ENCODE peak calls at places on chromosomes 11 and 22, in four cellular contexts. G is activated naive CD8-positive, alpha-beta T cell treated with anti-CD3 and anti-CD28 coated beads, Interleukin-2, amount 50 U/mL, for 24 hours; Z is ureter; S is kidney tubule cell. W is an unnamed sample.

GRCh38 chr11:100963375-100963774 is 166.2 kb downstream of the PGR start:
- DNase-seq in Z (no peak), G (no peak), S (no peak), W (no peak)

GRCh38 chr11:126990716-126991480 is 9.7 kb downstream of the KIRREL3 start:
- DNase-seq in Z (no peak), S (peak; percentile 76), G (no peak), W (no peak)

GRCh38 chr11:20360650-20361049 is 2.9 kb upstream of the HTATIP2 start:
- DNase-seq in S (peak; percentile 77), G (peak; percentile 27), Z (no peak), W (peak; percentile 48)

GRCh38 chr11:1192741-1193325 is 30.0 kb upstream of the MUC5B start:
- DNase-seq in G (no peak), Z (no peak), S (no peak), W (no peak)

GRCh38 chr11:118998388-118998717 is 415 bp downstream of the CENATAC start:
- DNase-seq in G (no peak), Z (no peak), S (no peak), W (no peak)

GRCh38 chr11:7889985-7890384 is 41.1 kb downstream of the OR10A6 start:
- DNase-seq in S (no peak), G (no peak), Z (no peak), W (no peak)

GRCh38 chr11:118892515-118892914 is 8.8 kb downstream of the CXCR5 start:
- DNase-seq in G (no peak), S (no peak), Z (no peak), W (no peak)

GRCh38 chr11:74460481-74461154 is 6.7 kb downstream of the KCNE3 start:
- DNase-seq in S (peak; percentile 48), Z (no peak), G (no peak), W (no peak)

GRCh38 chr11:34185926-34186841 is 80.8 kb downstream of the NAT10 start:
- DNase-seq in Z (no peak), S (no peak), G (no peak), W (no peak)

GRCh38 chr11:34149274-34149673 is 43.8 kb downstream of the NAT10 start:
- DNase-seq in G (no peak), Z (no peak), S (no peak), W (no peak)

GRCh38 chr11:117923773-117924172 is 5.4 kb downstream of the TMPRSS13 start:
- DNase-seq in G (no peak), S (no peak), Z (no peak), W (no peak)

GRCh38 chr11:31450841-31451240 is 58.6 kb downstream of the IMMP1L start:
- DNase-seq in G (no peak), Z (no peak), S (no peak), W (no peak)

GRCh38 chr11:128180446-128181089 is 406.8 kb downstream of the ETS1 start:
- DNase-seq in G (no peak), Z (no peak), S (peak; percentile 85), W (no peak)

GRCh38 chr11:122882809-122883681 is 486 bp downstream of the JHY start:
- DNase-seq in Z (peak; percentile 56), S (peak; percentile 76), G (peak; percentile 61), W (peak; percentile 95)

GRCh38 chr22:49582171-49582570 is 245.5 kb downstream of the BRD1 start:
- DNase-seq in G (no peak), S (no peak), Z (no peak), W (no peak)

GRCh38 chr11:44308923-44309482 is 936 bp downstream of the ALX4 start:
- DNase-seq in Z (no peak), S (no peak), G (no peak), W (peak; percentile 66)

GRCh38 chr11:29916040-29916439 is 100.8 kb downstream of the KCNA4 start:
- DNase-seq in Z (no peak), S (no peak), G (no peak), W (no peak)

GRCh38 chr11:71580057-71581003 is 2.3 kb downstream of the KRTAP5-11 start:
- DNase-seq in S (peak; percentile 79), G (peak; percentile 29), Z (peak; percentile 61), W (no peak)

GRCh38 chr11:70912226-70912840 is 340.0 kb downstream of the SHANK2 start:
- DNase-seq in G (no peak), Z (no peak), S (peak; percentile 89), W (no peak)

GRCh38 chr11:3194016-3194816 is 24.4 kb downstream of the MRGPRG start:
- DNase-seq in G (no peak), S (no peak), Z (no peak), W (no peak)

GRCh38 chr22:40250608-40251007 is 72.9 kb downstream of the TNRC6B start:
- DNase-seq in G (no peak), S (no peak), Z (no peak), W (no peak)

GRCh38 chr22:48448821-48449220 is 1378.9 kb downstream of the BRD1 start:
- DNase-seq in Z (no peak), G (no peak), S (no peak), W (peak; percentile 2)

GRCh38 chr11:114496915-114497314 is 57.6 kb downstream of the REXO2 start:
- DNase-seq in G (no peak), S (no peak), Z (no peak), W (no peak)

GRCh38 chr22:20258584-20259335 is 9.4 kb downstream of the RTN4R start:
- DNase-seq in S (no peak), G (peak; percentile 41), Z (no peak), W (no peak)

GRCh38 chr11:19077965-19078364 is 17.4 kb upstream of the MRGPRX2 start:
- DNase-seq in Z (no peak), G (no peak), S (no peak), W (no peak)

GRCh38 chr11:12506502-12506921 is 129.1 kb downstream of the PARVA start:
- DNase-seq in S (no peak), Z (no peak), G (no peak), W (no peak)

GRCh38 chr11:2995091-2995561 is 3.0 kb upstream of the NAP1L4 start:
- DNase-seq in S (no peak), G (no peak), Z (no peak), W (no peak)

GRCh38 chr11:96272542-96273306 is 70.3 kb downstream of the MAML2 start:
- DNase-seq in S (peak; percentile 37), Z (peak; percentile 57), G (no peak), W (peak; percentile 26)

GRCh38 chr22:29670615-29671014 is 49.2 kb upstream of the CABP7 start:
- DNase-seq in G (no peak), S (no peak), Z (no peak), W (no peak)

GRCh38 chr22:48576333-48577013 is 1251.2 kb downstream of the BRD1 start:
- DNase-seq in S (peak; percentile 1), G (peak; percentile 18), Z (no peak), W (no peak)

GRCh38 chr11:30914143-30914762 is 328.1 kb upstream of the MPPED2 start:
- DNase-seq in Z (peak; percentile 58), S (peak; percentile 64), G (peak; percentile 8), W (peak; percentile 77)

GRCh38 chr11:112219476-112220232 is 6.6 kb upstream of the PTS start:
- DNase-seq in G (peak; percentile 22), Z (no peak), S (peak; percentile 78), W (peak; percentile 24)

GRCh38 chr11:130051077-130051476 is 18.6 kb upstream of the APLP2 start:
- DNase-seq in G (no peak), Z (no peak), S (no peak), W (no peak)

GRCh38 chr11:71302534-71302909 is 50.1 kb upstream of the SHANK2 start:
- DNase-seq in G (no peak), Z (no peak), S (no peak), W (no peak)

GRCh38 chr11:326592-326841 is 5.9 kb upstream of the IFITM3 start:
- DNase-seq in S (no peak), G (no peak), Z (no peak), W (peak; percentile 68)

GRCh38 chr11:130383363-130384168 is 44.8 kb downstream of the ADAMTS8 start:
- DNase-seq in S (peak; percentile 97), Z (no peak), G (no peak), W (no peak)